ENCODE peak calls at places on chromosomes 12 and 14, in four cellular contexts. Z is uterus; R is CD4-positive, alpha-beta memory T cell; S is lower lobe of right lung. I is an unnamed sample. For H3K4me1, the result is how much of the 10 kb centered on the place peaks cover.

GRCh38 chr12:111056618-111057521 is 136.5 kb upstream of the MYL2 start:
- DNase-seq in R (peak), S (no peak), Z (no peak), I (peak)

GRCh38 chr14:104151546-104152245 is 13.3 kb downstream of the KIF26A start:
- DNase-seq in R (no peak), S (no peak), Z (no peak), I (no peak)

GRCh38 chr12:56151672-56152131 is 685 bp upstream of the MYL6B start:
- DNase-seq in Z (no peak), R (peak), S (peak), I (peak)

GRCh38 chr12:124510301-124510970 is 57.0 kb downstream of the NCOR2 start:
- DNase-seq in Z (no peak), R (no peak), S (no peak), I (no peak)

GRCh38 chr14:24632761-24633160 is 1.2 kb downstream of the GZMB start:
- DNase-seq in S (no peak), Z (no peak), R (no peak), I (no peak)

GRCh38 chr12:32651151-32651955 is 27.7 kb upstream of the DNM1L start:
- DNase-seq in R (no peak), Z (no peak), S (no peak), I (no peak)

GRCh38 chr14:93115920-93116675 is at the start of gene ITPK1:
- DNase-seq in Z (peak), R (peak), S (peak), I (peak)

GRCh38 chr12:111430418-111431353 is 25.0 kb downstream of the SH2B3 start:
- DNase-seq in R (peak), S (no peak), Z (no peak), I (no peak)

GRCh38 chr12:3698218-3698974 is 54.5 kb downstream of the CRACR2A start:
- DNase-seq in R (no peak), S (no peak), Z (no peak), I (no peak)

GRCh38 chr12:23921099-23921846 is 28.2 kb downstream of the SOX5 start:
- DNase-seq in Z (no peak), S (no peak), R (no peak), I (no peak)

DNA sequence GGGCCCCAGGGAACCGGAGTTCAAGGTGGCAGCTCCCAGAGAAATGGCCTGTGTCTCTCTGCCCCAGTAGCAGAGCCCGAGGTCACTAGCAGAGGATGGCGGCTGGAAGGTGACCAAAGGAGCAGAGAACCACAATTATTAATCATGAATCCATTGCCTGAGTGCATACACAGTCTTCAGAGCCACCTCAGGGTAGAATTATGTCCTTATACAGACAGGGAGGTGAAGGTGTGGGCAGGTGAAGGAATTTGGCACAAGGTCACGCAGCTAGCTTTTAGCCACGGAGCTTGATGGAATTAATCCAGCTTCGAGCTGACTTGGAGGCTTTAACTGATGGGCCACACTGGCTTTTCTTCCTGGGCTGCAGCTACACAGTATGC is 93.2 kb downstream of the LRRC74A start:
- DNase-seq in Z (no peak), S (no peak), R (no peak), I (no peak)
- H3K4me1 ChIP-seq in Z (under half), S (under half), R (under half), I (under half)

GRCh38 chr12:109952873-109953272 is 43.3 kb downstream of the GIT2 start:
- DNase-seq in Z (no peak), R (no peak), S (no peak), I (no peak)

GRCh38 chr12:109951751-109952150 is 44.4 kb downstream of the GIT2 start:
- DNase-seq in S (no peak), R (no peak), Z (peak), I (no peak)

GRCh38 chr12:109953656-109954055 is 42.5 kb downstream of the GIT2 start:
- DNase-seq in Z (no peak), S (no peak), R (no peak), I (no peak)

GRCh38 chr12:109951136-109951535 is 45.0 kb downstream of the GIT2 start:
- DNase-seq in Z (no peak), S (no peak), R (no peak), I (no peak)

GRCh38 chr12:109952160-109952858 is 43.9 kb downstream of the GIT2 start:
- DNase-seq in Z (no peak), S (no peak), R (no peak), I (peak)
- H3K27ac ChIP-seq in Z (peak), S (no peak), R (no peak), I (peak)

DNA sequence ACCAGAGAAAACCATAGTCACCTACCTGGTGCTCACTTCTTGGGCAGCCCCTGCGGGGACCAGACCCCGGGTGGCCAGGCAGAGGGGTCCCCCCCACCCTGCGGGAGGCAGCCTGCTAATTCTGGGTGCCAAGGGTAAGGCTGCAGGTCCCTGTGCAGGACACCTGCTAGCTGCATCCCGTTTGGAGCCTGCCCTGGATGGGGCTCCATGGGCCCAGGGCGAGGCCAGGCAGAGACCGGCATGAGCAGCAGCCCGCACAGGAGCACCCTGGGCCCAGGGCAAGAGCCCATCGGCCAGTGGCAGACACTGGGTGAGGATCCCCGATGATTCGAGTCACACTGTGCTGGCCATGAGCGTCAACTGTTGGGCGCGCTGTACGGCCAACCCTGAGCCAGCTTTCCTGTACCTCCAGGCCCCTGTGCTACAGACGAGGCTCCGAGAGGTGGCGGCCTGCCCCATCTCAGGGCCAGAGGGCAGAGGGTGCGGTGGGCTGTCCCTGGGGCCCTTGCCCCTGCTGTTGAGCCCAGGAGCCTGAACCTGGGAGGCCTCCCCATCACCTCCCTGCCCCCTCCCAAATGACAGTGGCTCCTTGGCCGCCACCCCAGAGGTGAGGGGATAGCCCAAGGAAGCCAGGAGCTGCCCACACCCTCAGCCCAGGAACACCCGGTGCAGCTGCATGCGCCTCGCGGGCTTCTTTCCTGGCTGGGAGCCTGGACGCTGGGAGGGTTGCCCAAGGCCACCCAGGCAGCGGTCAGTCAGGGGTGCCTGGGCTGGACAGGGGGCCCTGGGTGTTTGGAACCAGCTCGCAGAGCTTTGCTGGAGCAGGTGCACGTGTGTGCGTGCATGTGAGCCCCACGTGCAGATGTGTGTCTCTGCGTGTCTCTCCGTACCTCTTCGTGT is 47.7 kb downstream of the CYP46A1 start:
- DNase-seq in R (no peak), Z (peak), S (peak), I (peak)
- H3K4me1 ChIP-seq in R (under half), Z (under half), S (half or more), I (under half)

DNA sequence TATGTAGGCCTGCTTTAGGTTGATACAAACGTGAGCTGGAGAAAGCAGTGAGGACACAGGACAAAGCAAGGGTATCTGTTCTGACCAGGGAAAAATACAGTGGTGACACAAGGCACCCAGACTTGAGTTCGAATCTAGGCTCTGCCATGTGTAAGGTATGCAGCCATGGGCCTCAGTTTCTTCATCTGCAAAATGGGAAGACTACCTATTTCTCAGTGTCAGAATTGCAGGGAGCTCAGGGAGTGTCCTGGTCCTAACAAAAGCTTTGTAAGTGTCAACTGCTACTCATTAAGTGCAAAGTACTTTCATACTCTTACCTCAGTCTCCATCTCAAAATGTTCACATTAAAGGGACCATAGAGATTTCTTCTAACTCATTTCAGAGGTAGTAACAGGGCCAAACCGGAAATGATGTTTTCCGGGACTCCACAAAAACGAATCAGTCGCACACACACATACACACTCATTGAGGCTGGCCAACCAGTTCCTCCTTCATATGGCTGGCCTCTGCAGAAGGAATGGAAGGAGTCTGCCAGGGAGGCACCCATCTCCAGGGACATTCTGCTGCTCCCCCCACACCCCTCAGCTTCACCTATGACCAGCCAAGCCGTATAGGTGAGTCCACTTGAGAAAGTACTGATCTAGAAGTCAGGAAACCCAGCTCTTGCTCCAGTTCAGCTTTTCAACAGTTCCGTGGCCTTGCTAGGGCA is 7.8 kb downstream of the CTDSP2 start:
- DNase-seq in S (no peak), Z (no peak), R (no peak), I (no peak)
- H3K27ac ChIP-seq in S (peak), Z (peak), R (peak), I (peak)

GRCh38 chr14:61561657-61562276 is 133.5 kb upstream of the HIF1A start:
- DNase-seq in S (peak), R (no peak), Z (peak), I (peak)
- H3K4me1 ChIP-seq in S (under half), R (under half), Z (under half), I (under half)

DNA sequence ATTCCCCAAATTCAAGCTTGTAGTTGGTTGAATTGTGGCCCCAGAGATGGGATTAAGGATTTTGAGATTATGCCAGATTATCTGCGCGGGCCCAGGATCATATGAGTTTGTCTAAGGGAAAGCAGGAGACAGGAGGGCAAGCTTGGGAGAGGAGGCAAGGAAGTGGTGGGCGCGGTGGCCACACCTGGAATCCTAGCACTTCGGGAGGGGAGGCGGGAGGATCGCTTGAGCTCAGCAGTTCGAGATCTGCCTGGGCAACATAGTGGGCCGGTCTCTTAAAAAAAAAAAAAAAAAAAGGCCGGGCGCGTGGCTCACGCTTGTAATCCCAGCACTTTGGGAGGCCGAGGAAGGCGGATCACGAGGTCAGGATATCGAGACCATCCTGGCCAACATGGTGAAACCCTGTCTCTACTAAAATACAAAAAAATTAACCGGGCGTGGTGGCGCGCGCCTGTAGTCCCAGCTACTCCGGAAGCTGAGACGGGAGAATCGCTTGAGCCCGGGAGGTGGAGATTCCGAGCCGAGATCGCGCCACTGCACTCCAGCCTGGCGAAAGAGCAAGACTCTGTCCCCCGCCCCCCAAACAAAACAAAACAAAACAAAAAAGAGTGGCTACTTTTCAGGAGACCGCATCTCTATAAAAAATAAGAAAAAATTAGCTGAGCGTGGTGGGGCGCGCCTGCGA is 854 bp upstream of the PUS1 start:
- DNase-seq in Z (no peak), R (no peak), S (no peak), I (no peak)
- H3K27ac ChIP-seq in Z (peak), R (peak), S (peak), I (no peak)

GRCh38 chr12:19201653-19202052 is 72.1 kb downstream of the PLEKHA5 start:
- DNase-seq in S (no peak), Z (no peak), R (no peak), I (no peak)
- H3K4me1 ChIP-seq in S (under half), Z (under half), R (under half), I (under half)

DNA sequence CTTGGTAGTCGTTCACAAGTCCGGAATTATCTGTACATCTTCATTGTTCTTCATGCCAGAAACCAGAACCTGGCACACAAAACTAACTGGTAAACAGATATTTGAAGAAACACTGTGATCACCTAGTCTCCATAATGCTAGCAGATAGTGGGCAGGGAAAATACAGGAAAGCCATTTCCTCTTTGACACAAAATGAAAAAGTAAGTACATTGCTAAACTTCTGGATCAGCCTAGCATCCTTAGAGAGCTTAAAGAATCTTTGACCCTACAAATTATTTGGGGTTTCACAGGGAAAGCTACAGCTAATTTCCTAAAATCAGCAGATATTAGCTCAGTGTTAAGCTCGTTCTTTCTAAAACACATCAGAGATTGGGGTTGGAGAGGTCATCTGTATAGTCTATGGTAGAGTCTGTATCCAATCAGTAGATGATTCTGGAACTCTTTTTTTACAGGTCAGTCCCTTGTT is 4.8 kb downstream of the DDIT3 start:
- DNase-seq in R (no peak), Z (no peak), S (no peak), I (no peak)
- H3K27ac ChIP-seq in R (no peak), Z (no peak), S (no peak), I (no peak)

I was measured in aorta.